ENCODE peak calls at places on chromosomes 5 and 9, in eight cellular contexts. R is HT-29; H is NCI-H2081; N is OCI-M1; B is NCI-H460; Q is skeletal muscle cell; S is activated CD4-positive, CD25-positive, alpha-beta regulatory T cell; G is stimulated activated CD4-positive, alpha-beta T cell treated with anti-CD3 and anti-CD28 coated beads, Interleukin-4, amount 100 ng/mL, for 48 hours. T is an unnamed sample.

GRCh38 chr5:160448886-160449285 is 27.2 kb downstream of the PTTG1 start:
- DNase-seq in R (no peak), H (no peak), N (no peak), B (no peak), Q (no peak), S (no peak), G (no peak), T (no peak)

GRCh38 chr5:42656661-42657035 is 100.0 kb upstream of the CCDC152 start:
- DNase-seq in R (peak), H (no peak), N (peak), B (peak), Q (no peak), S (no peak), G (no peak), T (peak)

GRCh38 chr9:137225701-137226331 is 842 bp downstream of the CYSRT1 start:
- DNase-seq in R (no peak), H (no peak), N (no peak), B (no peak), Q (no peak), S (no peak), G (no peak), T (no peak)

GRCh38 chr5:124735169-124735858 is 11.1 kb downstream of the ZNF608 start:
- DNase-seq in R (no peak), H (peak), N (no peak), B (no peak), Q (no peak), S (no peak), G (no peak), T (no peak)

GRCh38 chr5:39176740-39177628 is 42.4 kb downstream of the FYB1 start:
- DNase-seq in R (no peak), H (no peak), N (peak), B (no peak), Q (no peak), S (no peak), G (no peak), T (no peak)

GRCh38 chr5:124720589-124720988 is 25.9 kb downstream of the ZNF608 start:
- DNase-seq in R (no peak), H (no peak), N (no peak), B (no peak), Q (no peak), S (no peak), G (no peak), T (no peak)

GRCh38 chr5:119368238-119368630 is 12.4 kb downstream of the TNFAIP8 start:
- DNase-seq in R (no peak), H (no peak), N (no peak), B (no peak), Q (no peak), S (peak), G (no peak), T (no peak)

GRCh38 chr5:25190521-25191000 is 545.8 kb upstream of the CDH10 start:
- DNase-seq in R (no peak), H (no peak), N (no peak), B (no peak), Q (no peak), S (no peak), G (no peak), T (no peak)

GRCh38 chr5:114387433-114387832 is 25.6 kb downstream of the KCNN2 start:
- DNase-seq in R (no peak), H (no peak), N (no peak), B (no peak), Q (no peak), S (no peak), G (no peak), T (no peak)

GRCh38 chr5:58069846-58070245 is 390.0 kb downstream of the PLK2 start:
- DNase-seq in R (peak), H (no peak), N (no peak), B (peak), Q (no peak), S (no peak), G (no peak), T (peak)

GRCh38 chr5:82387041-82387818 is 109.1 kb upstream of the RPS23 start:
- DNase-seq in R (peak), H (peak), N (no peak), B (no peak), Q (no peak), S (no peak), G (no peak), T (peak)

GRCh38 chr5:39618391-39618790 is 193.6 kb upstream of the DAB2 start:
- DNase-seq in R (no peak), H (no peak), N (no peak), B (no peak), Q (no peak), S (no peak), G (no peak), T (no peak)

GRCh38 chr5:81773574-81773973 is 22.7 kb upstream of the SSBP2 start:
- DNase-seq in R (no peak), H (no peak), N (no peak), B (no peak), Q (no peak), S (no peak), G (no peak), T (no peak)

GRCh38 chr5:1472964-1473628 is 27.9 kb upstream of the SLC6A3 start:
- DNase-seq in R (no peak), H (no peak), N (no peak), B (no peak), Q (no peak), S (no peak), G (no peak), T (no peak)

GRCh38 chr9:91180240-91180929 is 181.3 kb downstream of the AUH start:
- DNase-seq in R (no peak), H (no peak), N (no peak), B (no peak), Q (no peak), S (no peak), G (no peak), T (no peak)

GRCh38 chr5:5645891-5646290 is 223.4 kb downstream of the ICE1 start:
- DNase-seq in R (no peak), H (no peak), N (no peak), B (no peak), Q (no peak), S (no peak), G (no peak), T (no peak)

GRCh38 chr5:172223901-172224873 is 30.2 kb downstream of the EFCAB9 start:
- DNase-seq in R (no peak), H (no peak), N (no peak), B (no peak), Q (no peak), S (no peak), G (peak), T (no peak)

T was measured in NCI-H748 treated with DMSO at 0.1 percent for 48 hours.